ENCODE peak calls at places on chromosomes 3 and 15, in nine cellular contexts. K is H1, A is SJSA1, S is endothelial cell of umbilical vein, C is tibial nerve, D is foreskin fibroblast, B is upper lobe of right lung, I is trophoblast cell, U is lung. V is an unnamed sample.

GRCh38 chr3:193984378-193984777 is 151.6 kb upstream of the HES1 start:
- DNase-seq in K (no peak), A (no peak), S (peak), C (no peak), D (no peak), B (no peak), I (no peak), U (no peak), V (no peak)

GRCh38 chr15:28098766-28099554 is at the start of gene OCA2:
- DNase-seq in K (peak), A (peak), S (no peak), C (no peak), D (peak), B (peak), I (peak), U (peak), V (peak)

GRCh38 chr3:128076465-128076782 is 24.2 kb downstream of the SEC61A1 start:
- DNase-seq in K (no peak), A (no peak), S (peak), C (no peak), D (no peak), B (peak), I (no peak), U (no peak), V (no peak)

GRCh38 chr15:87977907-87978306 is 278.6 kb downstream of the NTRK3 start:
- DNase-seq in K (no peak), A (no peak), S (no peak), C (no peak), D (no peak), B (no peak), I (no peak), U (no peak), V (no peak)

GRCh38 chr3:134079761-134080160 is 50.0 kb upstream of the SLCO2A1 start:
- DNase-seq in K (no peak), A (no peak), S (no peak), C (no peak), D (no peak), B (no peak), I (peak), U (no peak), V (no peak)

GRCh38 chr3:193744048-193744821 is 151.2 kb downstream of the OPA1 start:
- DNase-seq in K (no peak), A (no peak), S (no peak), C (no peak), D (no peak), B (no peak), I (no peak), U (peak), V (no peak)

GRCh38 chr15:59244337-59244736 is 37.7 kb downstream of the LDHAL6B start:
- DNase-seq in K (no peak), A (no peak), S (no peak), C (no peak), D (no peak), B (no peak), I (no peak), U (no peak), V (no peak)

GRCh38 chr15:38620851-38621594 is 56.4 kb upstream of the RASGRP1 start:
- DNase-seq in K (no peak), A (no peak), S (no peak), C (no peak), D (no peak), B (no peak), I (no peak), U (no peak), V (no peak)

GRCh38 chr15:99721104-99721778 is 12.0 kb downstream of the LYSMD4 start:
- DNase-seq in K (no peak), A (no peak), S (no peak), C (no peak), D (no peak), B (no peak), I (no peak), U (peak), V (no peak)

GRCh38 chr15:60917469-60918130 is 311.5 kb downstream of the RORA start:
- DNase-seq in K (no peak), A (no peak), S (no peak), C (peak), D (peak), B (no peak), I (no peak), U (peak), V (no peak)

GRCh38 chr3:126111566-126112475 is 27.9 kb upstream of the SLC41A3 start:
- DNase-seq in K (peak), A (no peak), S (no peak), C (no peak), D (no peak), B (no peak), I (no peak), U (no peak), V (no peak)

GRCh38 chr3:71376911-71377310 is 206.6 kb downstream of the FOXP1 start:
- DNase-seq in K (no peak), A (no peak), S (no peak), C (no peak), D (no peak), B (no peak), I (no peak), U (no peak), V (no peak)

GRCh38 chr3:53149699-53150098 is 11.3 kb upstream of the PRKCD start:
- DNase-seq in K (no peak), A (no peak), S (no peak), C (no peak), D (no peak), B (no peak), I (no peak), U (no peak), V (no peak)

GRCh38 chr3:188061133-188061532 is 92.8 kb upstream of the LPP start:
- DNase-seq in K (no peak), A (peak), S (peak), C (no peak), D (peak), B (no peak), I (peak), U (no peak), V (peak)

GRCh38 chr15:31459011-31459748 is 132.5 kb downstream of the KLF13 start:
- DNase-seq in K (no peak), A (no peak), S (no peak), C (no peak), D (no peak), B (peak), I (no peak), U (no peak), V (no peak)

GRCh38 chr15:74635228-74635627 is 19.6 kb downstream of the CLK3 start:
- DNase-seq in K (peak), A (peak), S (peak), C (peak), D (peak), B (peak), I (peak), U (peak), V (peak)

GRCh38 chr3:128801779-128802369 is 75.9 kb downstream of the RAB7A start:
- DNase-seq in K (no peak), A (no peak), S (no peak), C (no peak), D (no peak), B (no peak), I (no peak), U (no peak), V (no peak)

GRCh38 chr3:102733811-102734574 is 299.2 kb downstream of the ZPLD1 start:
- DNase-seq in K (no peak), A (peak), S (no peak), C (no peak), D (peak), B (no peak), I (peak), U (no peak), V (peak)

GRCh38 chr3:37031115-37031682 is 37.9 kb downstream of the MLH1 start:
- DNase-seq in K (no peak), A (no peak), S (no peak), C (no peak), D (no peak), B (no peak), I (no peak), U (no peak), V (no peak)

GRCh38 chr3:45992133-45992729 is 3.4 kb downstream of the FYCO1 start:
- DNase-seq in K (no peak), A (no peak), S (no peak), C (no peak), D (no peak), B (no peak), I (no peak), U (no peak), V (no peak)

GRCh38 chr15:52730163-52730562 is 51.0 kb upstream of the ATOSA start:
- DNase-seq in K (no peak), A (no peak), S (peak), C (no peak), D (peak), B (no peak), I (peak), U (no peak), V (no peak)

GRCh38 chr15:68217341-68217740 is 12.2 kb downstream of the CLN6 start:
- DNase-seq in K (no peak), A (no peak), S (no peak), C (no peak), D (no peak), B (no peak), I (no peak), U (no peak), V (no peak)

GRCh38 chr3:119641416-119641815 is 19.0 kb downstream of the POPDC2 start:
- DNase-seq in K (no peak), A (no peak), S (no peak), C (no peak), D (no peak), B (no peak), I (no peak), U (no peak), V (no peak)

GRCh38 chr3:113329757-113330156 is 111.5 kb downstream of the CFAP44 start:
- DNase-seq in K (no peak), A (no peak), S (no peak), C (no peak), D (no peak), B (no peak), I (no peak), U (no peak), V (no peak)

GRCh38 chr15:33059184-33059583 is 135.3 kb downstream of the FMN1 start:
- DNase-seq in K (no peak), A (no peak), S (peak), C (no peak), D (peak), B (no peak), I (no peak), U (no peak), V (no peak)

GRCh38 chr3:32448686-32449474 is 53.8 kb downstream of the CMTM6 start:
- DNase-seq in K (no peak), A (no peak), S (no peak), C (no peak), D (no peak), B (peak), I (no peak), U (no peak), V (no peak)

GRCh38 chr3:172577962-172578560 is 54.8 kb upstream of the TNFSF10 start:
- DNase-seq in K (no peak), A (no peak), S (no peak), C (no peak), D (no peak), B (no peak), I (no peak), U (no peak), V (peak)

GRCh38 chr3:178022599-178022998 is 513.6 kb upstream of the KCNMB2 start:
- DNase-seq in K (no peak), A (no peak), S (no peak), C (no peak), D (peak), B (no peak), I (no peak), U (no peak), V (no peak)

GRCh38 chr3:37129871-37130270 is 44.5 kb downstream of the LRRFIP2 start:
- DNase-seq in K (no peak), A (peak), S (peak), C (no peak), D (peak), B (no peak), I (no peak), U (no peak), V (peak)

GRCh38 chr15:75712668-75713337 is at the start of gene CSPG4:
- DNase-seq in K (peak), A (no peak), S (no peak), C (no peak), D (peak), B (no peak), I (peak), U (no peak), V (peak)

GRCh38 chr3:33237439-33237838 is 18.8 kb upstream of the SUSD5 start:
- DNase-seq in K (no peak), A (no peak), S (no peak), C (no peak), D (no peak), B (no peak), I (no peak), U (no peak), V (no peak)

GRCh38 chr3:52860424-52860768 is 25.6 kb upstream of the MUSTN1 start:
- DNase-seq in K (no peak), A (no peak), S (no peak), C (no peak), D (no peak), B (no peak), I (no peak), U (no peak), V (no peak)

GRCh38 chr15:101320501-101321052 is 25.5 kb upstream of the SNRPA1 start:
- DNase-seq in K (peak), A (no peak), S (peak), C (peak), D (peak), B (peak), I (peak), U (peak), V (no peak)

GRCh38 chr3:52897130-52898109 is at the start of gene STIMATE:
- DNase-seq in K (peak), A (peak), S (peak), C (peak), D (peak), B (peak), I (peak), U (peak), V (peak)

GRCh38 chr3:68909719-68910118 is 22.6 kb downstream of the TAFA4 start:
- DNase-seq in K (no peak), A (no peak), S (no peak), C (no peak), D (no peak), B (no peak), I (no peak), U (no peak), V (no peak)

GRCh38 chr15:70348581-70349344 is 251.0 kb upstream of the TLE3 start:
- DNase-seq in K (no peak), A (no peak), S (no peak), C (peak), D (no peak), B (peak), I (peak), U (no peak), V (no peak)

GRCh38 chr3:30760040-30760439 is 134.4 kb downstream of the GADL1 start:
- DNase-seq in K (no peak), A (no peak), S (no peak), C (no peak), D (peak), B (no peak), I (no peak), U (no peak), V (no peak)

GRCh38 chr3:47577583-47578118 is 1.0 kb downstream of the CSPG5 start:
- DNase-seq in K (peak), A (no peak), S (peak), C (no peak), D (peak), B (peak), I (peak), U (no peak), V (peak)

GRCh38 chr15:27589260-27589659 is 509.9 kb downstream of the OCA2 start:
- DNase-seq in K (no peak), A (no peak), S (no peak), C (no peak), D (peak), B (no peak), I (no peak), U (no peak), V (no peak)

GRCh38 chr15:74505837-74506514 is 35.0 kb upstream of the ARID3B start:
- DNase-seq in K (no peak), A (no peak), S (no peak), C (no peak), D (peak), B (peak), I (no peak), U (no peak), V (peak)

GRCh38 chr3:183178833-183179549 is 16.5 kb upstream of the LAMP3 start:
- DNase-seq in K (peak), A (peak), S (peak), C (peak), D (peak), B (peak), I (peak), U (peak), V (peak)
- H3K4me3 ChIP-seq in K (peak), A (peak), S (peak), C (peak), D (peak), B (peak), I (peak), U (peak), V (peak)

DNA sequence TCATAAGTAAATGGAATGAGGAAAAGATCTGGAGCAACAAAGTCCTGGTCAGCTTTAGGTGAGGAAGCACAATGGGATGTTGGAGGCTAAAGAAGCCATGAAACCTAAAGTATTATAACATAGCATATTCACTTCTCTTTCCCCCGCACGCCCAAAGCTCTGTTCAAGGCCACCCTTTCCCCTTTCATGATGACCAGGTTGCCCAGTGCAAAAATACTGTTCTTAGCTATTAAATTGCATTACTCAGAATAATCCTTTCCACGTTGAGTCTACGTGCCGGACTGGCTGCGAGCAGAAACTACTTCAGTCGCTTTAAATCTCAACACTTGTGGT is 589 bp upstream of the MAPKBP1 start:
- DNase-seq in K (no peak), A (no peak), S (no peak), C (no peak), D (no peak), B (no peak), I (no peak), U (no peak), V (no peak)
- H3K4me3 ChIP-seq in K (peak), A (peak), S (no peak), C (peak), D (peak), B (peak), I (peak), U (no peak), V (peak)

GRCh38 chr3:42610978-42611377 is 10.5 kb downstream of the NKTR start:
- DNase-seq in K (no peak), A (no peak), S (peak), C (no peak), D (no peak), B (no peak), I (no peak), U (no peak), V (no peak)
- H3K4me3 ChIP-seq in K (no peak), A (no peak), S (no peak), C (no peak), D (no peak), B (no peak), I (no peak), U (no peak), V (no peak)

GRCh38 chr3:14440168-14440518 is 37.7 kb downstream of the SLC6A6 start:
- DNase-seq in K (no peak), A (no peak), S (no peak), C (no peak), D (no peak), B (peak), I (no peak), U (no peak), V (no peak)
- H3K4me3 ChIP-seq in K (no peak), A (no peak), S (no peak), C (no peak), D (no peak), B (no peak), I (no peak), U (no peak), V (no peak)

DNA sequence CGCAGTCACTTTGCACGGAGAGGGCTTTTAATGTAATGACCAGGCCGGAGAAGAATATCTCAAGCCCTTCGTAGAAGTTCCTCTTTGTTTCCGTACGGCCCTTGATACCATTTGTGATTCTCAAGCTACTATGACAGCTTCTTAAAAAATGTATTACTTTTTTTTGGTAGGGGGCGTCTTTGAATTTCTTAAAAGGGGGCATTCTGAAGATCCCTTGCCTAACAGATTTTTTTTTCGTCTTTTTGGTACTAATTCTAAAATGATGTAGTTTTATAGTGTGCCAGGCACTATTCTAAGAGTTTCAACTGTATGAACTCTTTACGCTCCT is 614.0 kb downstream of the MCTP2 start:
- DNase-seq in K (no peak), A (no peak), S (no peak), C (no peak), D (no peak), B (no peak), I (no peak), U (no peak), V (no peak)
- H3K4me3 ChIP-seq in K (peak), A (no peak), S (no peak), C (peak), D (no peak), B (peak), I (no peak), U (no peak), V (no peak)

GRCh38 chr3:6250167-6250566 is 610.7 kb upstream of the GRM7 start:
- DNase-seq in K (no peak), A (no peak), S (no peak), C (no peak), D (no peak), B (no peak), I (no peak), U (no peak), V (no peak)
- H3K4me3 ChIP-seq in K (no peak), A (no peak), S (no peak), C (no peak), D (no peak), B (no peak), I (no peak), U (no peak), V (no peak)

GRCh38 chr15:63049747-63050439 is 7.3 kb downstream of the TPM1 start:
- DNase-seq in K (no peak), A (peak), S (peak), C (no peak), D (peak), B (no peak), I (no peak), U (no peak), V (no peak)
- H3K4me3 ChIP-seq in K (no peak), A (peak), S (no peak), C (no peak), D (peak), B (peak), I (no peak), U (peak), V (peak)

DNA sequence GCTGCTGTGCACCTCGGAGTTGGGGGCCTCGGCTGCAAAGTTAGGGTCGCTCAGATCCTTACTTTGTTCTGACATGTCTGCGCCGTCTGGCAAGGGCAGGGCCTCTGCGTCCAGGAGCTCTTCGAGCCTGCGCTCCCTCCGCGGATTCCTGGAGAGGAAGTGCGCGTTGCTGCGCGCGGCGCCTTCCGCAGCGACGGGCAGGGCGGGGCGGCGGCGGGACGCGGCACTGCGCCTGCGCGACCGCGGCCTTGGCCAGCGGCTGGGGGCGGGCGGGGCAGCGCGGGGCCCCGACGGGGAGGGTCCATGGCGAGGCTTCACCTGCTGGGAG is at the start of gene NDN:
- DNase-seq in K (peak), A (peak), S (peak), C (no peak), D (peak), B (peak), I (no peak), U (peak), V (peak)
- H3K4me3 ChIP-seq in K (peak), A (peak), S (no peak), C (peak), D (peak), B (peak), I (peak), U (peak), V (peak)

GRCh38 chr3:57917611-57918010 is 90.6 kb upstream of the FLNB start:
- DNase-seq in K (no peak), A (no peak), S (no peak), C (no peak), D (peak), B (no peak), I (no peak), U (no peak), V (no peak)
- H3K4me3 ChIP-seq in K (no peak), A (no peak), S (no peak), C (no peak), D (no peak), B (no peak), I (no peak), U (no peak), V (no peak)

GRCh38 chr15:93070136-93070535 is 18.9 kb downstream of the RGMA start:
- DNase-seq in K (no peak), A (no peak), S (no peak), C (no peak), D (no peak), B (no peak), I (no peak), U (no peak), V (no peak)

GRCh38 chr15:93072440-93073394 is 16.3 kb downstream of the RGMA start:
- DNase-seq in K (peak), A (peak), S (peak), C (peak), D (peak), B (peak), I (peak), U (peak), V (peak)

GRCh38 chr15:93071469-93071891 is 17.5 kb downstream of the RGMA start:
- DNase-seq in K (no peak), A (no peak), S (no peak), C (no peak), D (peak), B (no peak), I (no peak), U (no peak), V (no peak)

GRCh38 chr15:93072011-93072410 is 17.0 kb downstream of the RGMA start:
- DNase-seq in K (no peak), A (peak), S (no peak), C (no peak), D (peak), B (no peak), I (no peak), U (no peak), V (no peak)

GRCh38 chr15:93070901-93071300 is 18.1 kb downstream of the RGMA start:
- DNase-seq in K (no peak), A (no peak), S (no peak), C (no peak), D (no peak), B (no peak), I (no peak), U (no peak), V (no peak)
- H3K4me3 ChIP-seq in K (peak), A (no peak), S (no peak), C (peak), D (no peak), B (peak), I (no peak), U (no peak), V (no peak)

V was measured in MG63.